ENCODE peak calls at places on chromosome 4, in six cellular contexts. T is HepG2; K is IMR-90; I is uterus; L is CD8-positive, alpha-beta T cell; Y is cardiac muscle cell. P is an unnamed sample.
A peak's percentile ranks its signal among the peaks of the same experiment; 100 is the strongest.

GRCh38 chr4:25100156-25100555 is 60.1 kb downstream of the SEPSECS start:
- DNase-seq in K (no peak), Y (no peak), L (no peak), T (no peak), I (no peak), P (no peak)

GRCh38 chr4:39083164-39083563 is 21.1 kb downstream of the KLHL5 start:
- DNase-seq in I (no peak), L (no peak), Y (peak; percentile 57), K (peak; percentile 34), T (no peak), P (no peak)

GRCh38 chr4:150867148-150867547 is 147.9 kb downstream of the LRBA start:
- DNase-seq in I (no peak), T (peak; percentile 76), K (peak; percentile 81), L (no peak), Y (peak; percentile 86), P (no peak)

GRCh38 chr4:147787204-147787603 is 55.3 kb downstream of the ARHGAP10 start:
- DNase-seq in K (peak; percentile 68), Y (peak; percentile 72), L (no peak), I (peak; percentile 70), T (no peak), P (no peak)

GRCh38 chr4:54473077-54473545 is 184.6 kb upstream of the KIT start:
- DNase-seq in L (no peak), I (no peak), K (peak; percentile 14), Y (no peak), T (peak; percentile 59), P (no peak)

GRCh38 chr4:86451560-86452322 is 91.9 kb upstream of the MAPK10 start:
- DNase-seq in I (no peak), L (no peak), T (no peak), K (peak; percentile 30), Y (peak; percentile 41), P (no peak)

GRCh38 chr4:13539721-13540445 is 4.4 kb downstream of the NKX3-2 start:
- DNase-seq in K (no peak), T (no peak), Y (no peak), L (no peak), I (no peak), P (no peak)

GRCh38 chr4:170025523-170026252 is 507 bp downstream of the MFAP3L start:
- DNase-seq in Y (peak; percentile 15), T (no peak), I (peak; percentile 35), L (no peak), K (no peak), P (no peak)

GRCh38 chr4:88693792-88694191 is 3.8 kb downstream of the NAP1L5 start:
- DNase-seq in I (no peak), T (no peak), L (no peak), K (no peak), Y (peak; percentile 38), P (no peak)

GRCh38 chr4:110540606-110541440 is 64.9 kb downstream of the ENPEP start:
- DNase-seq in L (no peak), K (peak; percentile 70), Y (peak; percentile 81), I (no peak), T (no peak), P (no peak)

GRCh38 chr4:121726642-121727268 is 30.0 kb upstream of the ANXA5 start:
- DNase-seq in L (no peak), T (peak; percentile 64), Y (peak; percentile 81), I (no peak), K (peak; percentile 78), P (no peak)

GRCh38 chr4:7725951-7726350 is 213.7 kb downstream of the AFAP1 start:
- DNase-seq in Y (no peak), I (no peak), K (peak; percentile 55), T (no peak), L (no peak), P (no peak)

GRCh38 chr4:112086036-112086434 is 59.2 kb upstream of the FAM241A start:
- DNase-seq in Y (no peak), I (no peak), K (no peak), L (no peak), T (no peak), P (no peak)

GRCh38 chr4:184402740-184403383 is 71.5 kb downstream of the IRF2 start:
- DNase-seq in L (no peak), I (no peak), Y (no peak), T (no peak), K (no peak), P (no peak)

GRCh38 chr4:47615385-47615784 is 130.3 kb downstream of the ATP10D start:
- DNase-seq in T (no peak), K (peak; percentile 63), L (no peak), Y (peak; percentile 36), I (no peak), P (no peak)

GRCh38 chr4:38842998-38843397 is 13.6 kb downstream of the TLR6 start:
- DNase-seq in L (no peak), K (no peak), I (no peak), Y (no peak), T (no peak), P (no peak)

GRCh38 chr4:79588679-79589078 is 180.7 kb upstream of the GK2 start:
- DNase-seq in L (no peak), I (no peak), K (peak; percentile 0), T (no peak), Y (no peak), P (no peak)

GRCh38 chr4:185737489-185738037 is 74.4 kb downstream of the SORBS2 start:
- DNase-seq in I (peak; percentile 25), T (no peak), K (no peak), L (no peak), Y (no peak), P (no peak)
- H3K4me3 ChIP-seq in I (peak overlapping the region; percentile 22), T (no peak overlapping the region), K (no peak overlapping the region), L (no peak overlapping the region), Y (no peak overlapping the region), P (no peak overlapping the region)

DNA sequence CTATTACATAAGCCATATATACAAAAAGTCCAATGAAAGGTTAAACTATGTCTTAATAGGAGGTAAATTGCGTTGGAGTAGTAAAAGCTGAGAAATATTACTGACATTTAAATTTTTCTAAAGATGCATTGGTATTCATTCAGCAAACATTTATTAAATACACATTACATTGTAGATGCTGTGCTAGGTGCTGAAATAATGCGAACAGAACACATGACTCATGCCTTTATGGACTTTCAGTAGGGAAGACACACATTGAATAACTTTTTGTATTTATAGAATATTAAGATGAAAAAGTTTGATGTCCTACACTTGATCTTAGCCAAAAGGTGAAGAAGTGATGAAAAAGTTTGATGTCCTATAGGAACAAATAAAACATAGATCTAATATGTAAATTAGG is 871.1 kb upstream of the SLIT2 start:
- DNase-seq in Y (no peak), I (no peak), T (no peak), L (no peak), K (peak; percentile 56), P (no peak)
- H3K4me3 ChIP-seq in Y (no peak overlapping the region), I (no peak overlapping the region), T (no peak overlapping the region), L (no peak overlapping the region), K (no peak overlapping the region), P (no peak overlapping the region)

GRCh38 chr4:16082424-16083216 is 1.2 kb downstream of the PROM1 start:
- DNase-seq in K (no peak), I (no peak), L (no peak), T (peak; percentile 39), Y (peak; percentile 16), P (no peak)
- H3K4me3 ChIP-seq in K (no peak overlapping the region), I (peak overlapping the region; percentile 25), L (peak overlapping the region; percentile 44), T (peak overlapping the region; percentile 76), Y (peak overlapping the region; percentile 38), P (peak overlapping the region; percentile 42)

GRCh38 chr4:142645478-142646108 is 200.5 kb downstream of the INPP4B start:
- DNase-seq in T (no peak), K (no peak), L (no peak), Y (peak; percentile 51), I (no peak), P (no peak)
- H3K4me3 ChIP-seq in T (no peak overlapping the region), K (no peak overlapping the region), L (no peak overlapping the region), Y (no peak overlapping the region), I (no peak overlapping the region), P (no peak overlapping the region)